ENCODE peak calls at places on chromosomes 11 and 22, in seven cellular contexts. One of them, this sample, is unnamed.
A peak's percentile ranks its signal among the peaks of the same experiment; 100 is the strongest.

GRCh38 chr11:126645206-126645605 is 289.7 kb downstream of the ST3GAL4 start:
- DNase-seq in CD8-positive, alpha-beta T cell: no peak
- DNase-seq in germinal center: no peak
- DNase-seq in ACHN: no peak
- DNase-seq in NCI-H526: no peak
- DNase-seq in NCI-H2029 treated with DMSO at 0.1 percent for 48 hours: no peak
- DNase-seq in stimulated activated CD4-positive, alpha-beta T cell treated with anti-CD3 and anti-CD28 coated beads, Interleukin-1b, Interleukin-23, amount 100 ng/mL, for 24 hours: no peak
- DNase-seq in this sample: no peak

GRCh38 chr11:23976369-23976768 is 520.5 kb upstream of the LUZP2 start:
- DNase-seq in ACHN: no peak
- DNase-seq in stimulated activated CD4-positive, alpha-beta T cell treated with anti-CD3 and anti-CD28 coated beads, Interleukin-1b, Interleukin-23, amount 100 ng/mL, for 24 hours: no peak
- DNase-seq in NCI-H2029 treated with DMSO at 0.1 percent for 48 hours: no peak
- DNase-seq in germinal center: no peak
- DNase-seq in CD8-positive, alpha-beta T cell: no peak
- DNase-seq in NCI-H526: no peak
- DNase-seq in this sample: no peak

GRCh38 chr22:30393322-30393680 is 3.5 kb upstream of the SEC14L2 start:
- DNase-seq in germinal center: no peak
- DNase-seq in ACHN: no peak
- DNase-seq in stimulated activated CD4-positive, alpha-beta T cell treated with anti-CD3 and anti-CD28 coated beads, Interleukin-1b, Interleukin-23, amount 100 ng/mL, for 24 hours: no peak
- DNase-seq in NCI-H526: no peak
- DNase-seq in NCI-H2029 treated with DMSO at 0.1 percent for 48 hours: no peak
- DNase-seq in CD8-positive, alpha-beta T cell: no peak
- DNase-seq in this sample: no peak

GRCh38 chr11:2530131-2530854 is 85.5 kb downstream of the KCNQ1 start:
- DNase-seq in ACHN: no peak
- DNase-seq in NCI-H526: no peak
- DNase-seq in germinal center: no peak
- DNase-seq in CD8-positive, alpha-beta T cell: no peak
- DNase-seq in NCI-H2029 treated with DMSO at 0.1 percent for 48 hours: no peak
- DNase-seq in stimulated activated CD4-positive, alpha-beta T cell treated with anti-CD3 and anti-CD28 coated beads, Interleukin-1b, Interleukin-23, amount 100 ng/mL, for 24 hours: no peak
- DNase-seq in this sample: no peak

GRCh38 chr11:111574373-111575230 is 27.6 kb upstream of the SIK2 start:
- DNase-seq in stimulated activated CD4-positive, alpha-beta T cell treated with anti-CD3 and anti-CD28 coated beads, Interleukin-1b, Interleukin-23, amount 100 ng/mL, for 24 hours: no peak
- DNase-seq in ACHN: no peak
- DNase-seq in CD8-positive, alpha-beta T cell: no peak
- DNase-seq in NCI-H2029 treated with DMSO at 0.1 percent for 48 hours: no peak
- DNase-seq in germinal center: no peak
- DNase-seq in NCI-H526: no peak
- DNase-seq in this sample: no peak

GRCh38 chr11:119092880-119093665 is 8.4 kb downstream of the HMBS start:
- DNase-seq in stimulated activated CD4-positive, alpha-beta T cell treated with anti-CD3 and anti-CD28 coated beads, Interleukin-1b, Interleukin-23, amount 100 ng/mL, for 24 hours: no peak
- DNase-seq in CD8-positive, alpha-beta T cell: no peak
- DNase-seq in germinal center: no peak
- DNase-seq in NCI-H2029 treated with DMSO at 0.1 percent for 48 hours: peak; percentile 19
- DNase-seq in NCI-H526: peak; percentile 47
- DNase-seq in ACHN: no peak
- DNase-seq in this sample: no peak

GRCh38 chr22:38180841-38181452 is 683 bp downstream of the PLA2G6 start:
- DNase-seq in ACHN: peak; percentile 33
- DNase-seq in germinal center: peak; percentile 40
- DNase-seq in NCI-H526: peak; percentile 19
- DNase-seq in NCI-H2029 treated with DMSO at 0.1 percent for 48 hours: no peak
- DNase-seq in stimulated activated CD4-positive, alpha-beta T cell treated with anti-CD3 and anti-CD28 coated beads, Interleukin-1b, Interleukin-23, amount 100 ng/mL, for 24 hours: no peak
- DNase-seq in CD8-positive, alpha-beta T cell: peak; percentile 62
- DNase-seq in this sample: no peak

GRCh38 chr11:832529-833113 is at the start of gene CD151:
- DNase-seq in stimulated activated CD4-positive, alpha-beta T cell treated with anti-CD3 and anti-CD28 coated beads, Interleukin-1b, Interleukin-23, amount 100 ng/mL, for 24 hours: no peak
- DNase-seq in NCI-H526: peak; percentile 85
- DNase-seq in ACHN: peak; percentile 65
- DNase-seq in NCI-H2029 treated with DMSO at 0.1 percent for 48 hours: no peak
- DNase-seq in germinal center: peak; percentile 73
- DNase-seq in CD8-positive, alpha-beta T cell: peak; percentile 64
- DNase-seq in this sample: peak; percentile 80

GRCh38 chr11:65130631-65131416 is 3.5 kb downstream of the SYVN1 start:
- DNase-seq in NCI-H2029 treated with DMSO at 0.1 percent for 48 hours: no peak
- DNase-seq in stimulated activated CD4-positive, alpha-beta T cell treated with anti-CD3 and anti-CD28 coated beads, Interleukin-1b, Interleukin-23, amount 100 ng/mL, for 24 hours: no peak
- DNase-seq in ACHN: no peak
- DNase-seq in germinal center: no peak
- DNase-seq in CD8-positive, alpha-beta T cell: no peak
- DNase-seq in NCI-H526: no peak
- DNase-seq in this sample: no peak

GRCh38 chr11:70402685-70403084 is 4.4 kb downstream of the CTTN start:
- DNase-seq in NCI-H2029 treated with DMSO at 0.1 percent for 48 hours: no peak
- DNase-seq in ACHN: no peak
- DNase-seq in germinal center: no peak
- DNase-seq in CD8-positive, alpha-beta T cell: no peak
- DNase-seq in NCI-H526: no peak
- DNase-seq in stimulated activated CD4-positive, alpha-beta T cell treated with anti-CD3 and anti-CD28 coated beads, Interleukin-1b, Interleukin-23, amount 100 ng/mL, for 24 hours: no peak
- DNase-seq in this sample: no peak

This sample was measured in hepatic stellate cell.